ENCODE peak calls at places on chromosomes 1 and 21, in four cellular contexts. One of them, this sample, is unnamed.

GRCh38 chr1:230753586-230754251 is 6.5 kb downstream of the CAPN9 start:
- DNase-seq in fibroblast of the conjunctiva: no peak
- DNase-seq in RPMI7951: no peak
- DNase-seq in foreskin keratinocyte: no peak
- DNase-seq in this sample: no peak

GRCh38 chr21:15057290-15057689 is 7.5 kb downstream of the NRIP1 start:
- DNase-seq in fibroblast of the conjunctiva: no peak
- DNase-seq in RPMI7951: no peak
- DNase-seq in foreskin keratinocyte: no peak
- DNase-seq in this sample: no peak

GRCh38 chr1:25936940-25937339 is 30.7 kb upstream of the STMN1 start:
- DNase-seq in fibroblast of the conjunctiva: no peak
- DNase-seq in RPMI7951: no peak
- DNase-seq in foreskin keratinocyte: no peak
- DNase-seq in this sample: no peak

GRCh38 chr1:110903853-110904500 is 31.0 kb downstream of the CD53 start:
- DNase-seq in fibroblast of the conjunctiva: no peak
- DNase-seq in RPMI7951: peak; percentile 8
- DNase-seq in foreskin keratinocyte: peak; percentile 11
- DNase-seq in this sample: no peak

GRCh38 chr1:156001021-156001681 is 19.6 kb downstream of the SSR2 start:
- DNase-seq in fibroblast of the conjunctiva: no peak
- DNase-seq in RPMI7951: no peak
- DNase-seq in foreskin keratinocyte: no peak
- DNase-seq in this sample: no peak

GRCh38 chr1:53362270-53362669 is 34.4 kb upstream of the LRP8 start:
- DNase-seq in fibroblast of the conjunctiva: no peak
- DNase-seq in RPMI7951: no peak
- DNase-seq in foreskin keratinocyte: no peak
- DNase-seq in this sample: no peak

GRCh38 chr1:26252718-26253117 is 18.7 kb downstream of the CEP85 start:
- DNase-seq in fibroblast of the conjunctiva: no peak
- DNase-seq in RPMI7951: no peak
- DNase-seq in foreskin keratinocyte: no peak
- DNase-seq in this sample: no peak

GRCh38 chr1:89607156-89607555 is 25.8 kb upstream of the LRRC8C start:
- DNase-seq in fibroblast of the conjunctiva: no peak
- DNase-seq in RPMI7951: no peak
- DNase-seq in foreskin keratinocyte: no peak
- DNase-seq in this sample: no peak

GRCh38 chr1:220527279-220528048 is 472 bp upstream of the MARK1 start:
- DNase-seq in fibroblast of the conjunctiva: no peak
- DNase-seq in RPMI7951: peak; percentile 40
- DNase-seq in foreskin keratinocyte: no peak
- DNase-seq in this sample: no peak

GRCh38 chr1:210292276-210292851 is 36.3 kb upstream of the HHAT start:
- DNase-seq in fibroblast of the conjunctiva: peak; percentile 41
- DNase-seq in RPMI7951: peak; percentile 93
- DNase-seq in foreskin keratinocyte: no peak
- DNase-seq in this sample: no peak

GRCh38 chr1:14835725-14836124 is 237.2 kb downstream of the KAZN start:
- DNase-seq in fibroblast of the conjunctiva: peak; percentile 43
- DNase-seq in RPMI7951: no peak
- DNase-seq in foreskin keratinocyte: no peak
- DNase-seq in this sample: no peak

GRCh38 chr1:26858160-26858559 is 4.8 kb upstream of the SFN start:
- DNase-seq in fibroblast of the conjunctiva: no peak
- DNase-seq in RPMI7951: no peak
- DNase-seq in foreskin keratinocyte: peak; percentile 87
- DNase-seq in this sample: no peak

GRCh38 chr1:21909286-21909759 is 27.8 kb downstream of the HSPG2 start:
- DNase-seq in fibroblast of the conjunctiva: no peak
- DNase-seq in RPMI7951: no peak
- DNase-seq in foreskin keratinocyte: no peak
- DNase-seq in this sample: no peak

GRCh38 chr1:9676815-9677393 is 25.4 kb downstream of the PIK3CD start:
- DNase-seq in fibroblast of the conjunctiva: no peak
- DNase-seq in RPMI7951: no peak
- DNase-seq in foreskin keratinocyte: no peak
- DNase-seq in this sample: no peak

GRCh38 chr1:43552059-43552742 is 21.5 kb downstream of the PTPRF start:
- DNase-seq in fibroblast of the conjunctiva: no peak
- DNase-seq in RPMI7951: no peak
- DNase-seq in foreskin keratinocyte: no peak
- DNase-seq in this sample: no peak

GRCh38 chr1:158002630-158003408 is 9.4 kb downstream of the KIRREL1 start:
- DNase-seq in fibroblast of the conjunctiva: no peak
- DNase-seq in RPMI7951: peak; percentile 78
- DNase-seq in foreskin keratinocyte: no peak
- DNase-seq in this sample: no peak

GRCh38 chr1:47280142-47280541 is 33.8 kb downstream of the STIL start:
- DNase-seq in fibroblast of the conjunctiva: no peak
- DNase-seq in RPMI7951: peak; percentile 4
- DNase-seq in foreskin keratinocyte: no peak
- DNase-seq in this sample: no peak

GRCh38 chr1:41917835-41918449 is 780 bp downstream of the HIVEP3 start:
- DNase-seq in fibroblast of the conjunctiva: no peak
- DNase-seq in RPMI7951: peak; percentile 47
- DNase-seq in foreskin keratinocyte: no peak
- DNase-seq in this sample: no peak

GRCh38 chr1:67532452-67533216 is 102.4 kb upstream of the SERBP1 start:
- DNase-seq in fibroblast of the conjunctiva: peak; percentile 86
- DNase-seq in RPMI7951: peak; percentile 81
- DNase-seq in foreskin keratinocyte: peak; percentile 50
- DNase-seq in this sample: peak; percentile 41